ENCODE peak calls at places on chromosomes 3 and 15, in four cellular contexts. One of them, this sample, is unnamed.

GRCh38 chr15:25175033-25175788 is 220.4 kb downstream of the SNRPN start:
- DNase-seq in activated naive CD4-positive, alpha-beta T cell treated with anti-CD3 and anti-CD28 coated beads, Interleukin-2, amount 50 U/mL, for 16 hours: peak
- DNase-seq in iPS DF 6.9: no peak
- DNase-seq in stimulated activated CD8-positive, alpha-beta memory T cell treated with anti-CD3 and anti-CD28 coated beads, Interleukin-15, amount 100 ng/mL, for 24 hours: no peak
- DNase-seq in this sample: no peak

GRCh38 chr3:71185733-71186455 is 397.6 kb downstream of the FOXP1 start:
- DNase-seq in iPS DF 6.9: no peak
- DNase-seq in stimulated activated CD8-positive, alpha-beta memory T cell treated with anti-CD3 and anti-CD28 coated beads, Interleukin-15, amount 100 ng/mL, for 24 hours: no peak
- DNase-seq in activated naive CD4-positive, alpha-beta T cell treated with anti-CD3 and anti-CD28 coated beads, Interleukin-2, amount 50 U/mL, for 16 hours: peak
- DNase-seq in this sample: peak

GRCh38 chr3:172084871-172085556 is 45.6 kb downstream of the FNDC3B start:
- DNase-seq in activated naive CD4-positive, alpha-beta T cell treated with anti-CD3 and anti-CD28 coated beads, Interleukin-2, amount 50 U/mL, for 16 hours: no peak
- DNase-seq in iPS DF 6.9: no peak
- DNase-seq in stimulated activated CD8-positive, alpha-beta memory T cell treated with anti-CD3 and anti-CD28 coated beads, Interleukin-15, amount 100 ng/mL, for 24 hours: no peak
- DNase-seq in this sample: no peak

GRCh38 chr3:126078866-126079265 is 5.1 kb downstream of the SLC41A3 start:
- DNase-seq in activated naive CD4-positive, alpha-beta T cell treated with anti-CD3 and anti-CD28 coated beads, Interleukin-2, amount 50 U/mL, for 16 hours: no peak
- DNase-seq in stimulated activated CD8-positive, alpha-beta memory T cell treated with anti-CD3 and anti-CD28 coated beads, Interleukin-15, amount 100 ng/mL, for 24 hours: no peak
- DNase-seq in iPS DF 6.9: no peak
- DNase-seq in this sample: no peak

GRCh38 chr3:13379191-13379830 is 40.8 kb downstream of the NUP210 start:
- DNase-seq in iPS DF 6.9: no peak
- DNase-seq in activated naive CD4-positive, alpha-beta T cell treated with anti-CD3 and anti-CD28 coated beads, Interleukin-2, amount 50 U/mL, for 16 hours: no peak
- DNase-seq in stimulated activated CD8-positive, alpha-beta memory T cell treated with anti-CD3 and anti-CD28 coated beads, Interleukin-15, amount 100 ng/mL, for 24 hours: no peak
- DNase-seq in this sample: peak

GRCh38 chr3:45226206-45226915 is at the start of gene TMEM158:
- DNase-seq in stimulated activated CD8-positive, alpha-beta memory T cell treated with anti-CD3 and anti-CD28 coated beads, Interleukin-15, amount 100 ng/mL, for 24 hours: peak
- DNase-seq in activated naive CD4-positive, alpha-beta T cell treated with anti-CD3 and anti-CD28 coated beads, Interleukin-2, amount 50 U/mL, for 16 hours: peak
- DNase-seq in iPS DF 6.9: no peak
- DNase-seq in this sample: peak

GRCh38 chr3:16866447-16867025 is 18.2 kb upstream of the PLCL2 start:
- DNase-seq in stimulated activated CD8-positive, alpha-beta memory T cell treated with anti-CD3 and anti-CD28 coated beads, Interleukin-15, amount 100 ng/mL, for 24 hours: no peak
- DNase-seq in activated naive CD4-positive, alpha-beta T cell treated with anti-CD3 and anti-CD28 coated beads, Interleukin-2, amount 50 U/mL, for 16 hours: no peak
- DNase-seq in iPS DF 6.9: no peak
- DNase-seq in this sample: peak

GRCh38 chr3:194986208-194987043 is 284.5 kb downstream of the XXYLT1 start:
- DNase-seq in iPS DF 6.9: no peak
- DNase-seq in stimulated activated CD8-positive, alpha-beta memory T cell treated with anti-CD3 and anti-CD28 coated beads, Interleukin-15, amount 100 ng/mL, for 24 hours: no peak
- DNase-seq in activated naive CD4-positive, alpha-beta T cell treated with anti-CD3 and anti-CD28 coated beads, Interleukin-2, amount 50 U/mL, for 16 hours: no peak
- DNase-seq in this sample: peak

GRCh38 chr3:159339131-159339530 is 537.3 kb downstream of the MFSD1 start:
- DNase-seq in iPS DF 6.9: no peak
- DNase-seq in activated naive CD4-positive, alpha-beta T cell treated with anti-CD3 and anti-CD28 coated beads, Interleukin-2, amount 50 U/mL, for 16 hours: no peak
- DNase-seq in stimulated activated CD8-positive, alpha-beta memory T cell treated with anti-CD3 and anti-CD28 coated beads, Interleukin-15, amount 100 ng/mL, for 24 hours: no peak
- DNase-seq in this sample: no peak

GRCh38 chr3:130488288-130488687 is 28.7 kb upstream of the COL6A6 start:
- DNase-seq in stimulated activated CD8-positive, alpha-beta memory T cell treated with anti-CD3 and anti-CD28 coated beads, Interleukin-15, amount 100 ng/mL, for 24 hours: no peak
- DNase-seq in activated naive CD4-positive, alpha-beta T cell treated with anti-CD3 and anti-CD28 coated beads, Interleukin-2, amount 50 U/mL, for 16 hours: no peak
- DNase-seq in iPS DF 6.9: no peak
- DNase-seq in this sample: no peak

GRCh38 chr15:81723758-81724157 is 322.1 kb downstream of the MEX3B start:
- DNase-seq in iPS DF 6.9: no peak
- DNase-seq in activated naive CD4-positive, alpha-beta T cell treated with anti-CD3 and anti-CD28 coated beads, Interleukin-2, amount 50 U/mL, for 16 hours: no peak
- DNase-seq in stimulated activated CD8-positive, alpha-beta memory T cell treated with anti-CD3 and anti-CD28 coated beads, Interleukin-15, amount 100 ng/mL, for 24 hours: no peak
- DNase-seq in this sample: no peak

GRCh38 chr3:37945803-37946530 is 44.6 kb upstream of the VILL start:
- DNase-seq in stimulated activated CD8-positive, alpha-beta memory T cell treated with anti-CD3 and anti-CD28 coated beads, Interleukin-15, amount 100 ng/mL, for 24 hours: no peak
- DNase-seq in iPS DF 6.9: no peak
- DNase-seq in activated naive CD4-positive, alpha-beta T cell treated with anti-CD3 and anti-CD28 coated beads, Interleukin-2, amount 50 U/mL, for 16 hours: no peak
- DNase-seq in this sample: peak

GRCh38 chr3:125054436-125055164 is 1.2 kb downstream of the HEG1 start:
- DNase-seq in iPS DF 6.9: no peak
- DNase-seq in stimulated activated CD8-positive, alpha-beta memory T cell treated with anti-CD3 and anti-CD28 coated beads, Interleukin-15, amount 100 ng/mL, for 24 hours: no peak
- DNase-seq in activated naive CD4-positive, alpha-beta T cell treated with anti-CD3 and anti-CD28 coated beads, Interleukin-2, amount 50 U/mL, for 16 hours: no peak
- DNase-seq in this sample: peak

GRCh38 chr3:141143546-141143945 is 88.1 kb upstream of the PXYLP1 start:
- DNase-seq in activated naive CD4-positive, alpha-beta T cell treated with anti-CD3 and anti-CD28 coated beads, Interleukin-2, amount 50 U/mL, for 16 hours: no peak
- DNase-seq in stimulated activated CD8-positive, alpha-beta memory T cell treated with anti-CD3 and anti-CD28 coated beads, Interleukin-15, amount 100 ng/mL, for 24 hours: no peak
- DNase-seq in iPS DF 6.9: no peak
- DNase-seq in this sample: no peak

GRCh38 chr15:85750319-85750806 is 44.4 kb downstream of the KLHL25 start:
- DNase-seq in activated naive CD4-positive, alpha-beta T cell treated with anti-CD3 and anti-CD28 coated beads, Interleukin-2, amount 50 U/mL, for 16 hours: no peak
- DNase-seq in stimulated activated CD8-positive, alpha-beta memory T cell treated with anti-CD3 and anti-CD28 coated beads, Interleukin-15, amount 100 ng/mL, for 24 hours: no peak
- DNase-seq in iPS DF 6.9: no peak
- DNase-seq in this sample: no peak

GRCh38 chr15:28208583-28208982 is 109.5 kb upstream of the OCA2 start:
- DNase-seq in iPS DF 6.9: no peak
- DNase-seq in stimulated activated CD8-positive, alpha-beta memory T cell treated with anti-CD3 and anti-CD28 coated beads, Interleukin-15, amount 100 ng/mL, for 24 hours: no peak
- DNase-seq in activated naive CD4-positive, alpha-beta T cell treated with anti-CD3 and anti-CD28 coated beads, Interleukin-2, amount 50 U/mL, for 16 hours: no peak
- DNase-seq in this sample: no peak

GRCh38 chr15:44066211-44066827 is 128.8 kb downstream of the FRMD5 start:
- DNase-seq in iPS DF 6.9: peak
- DNase-seq in activated naive CD4-positive, alpha-beta T cell treated with anti-CD3 and anti-CD28 coated beads, Interleukin-2, amount 50 U/mL, for 16 hours: peak
- DNase-seq in stimulated activated CD8-positive, alpha-beta memory T cell treated with anti-CD3 and anti-CD28 coated beads, Interleukin-15, amount 100 ng/mL, for 24 hours: peak
- DNase-seq in this sample: peak

GRCh38 chr15:25671132-25671531 is 192.0 kb downstream of the ATP10A start:
- DNase-seq in activated naive CD4-positive, alpha-beta T cell treated with anti-CD3 and anti-CD28 coated beads, Interleukin-2, amount 50 U/mL, for 16 hours: no peak
- DNase-seq in iPS DF 6.9: no peak
- DNase-seq in stimulated activated CD8-positive, alpha-beta memory T cell treated with anti-CD3 and anti-CD28 coated beads, Interleukin-15, amount 100 ng/mL, for 24 hours: no peak
- DNase-seq in this sample: no peak

GRCh38 chr3:159860727-159861126 is 127.9 kb upstream of the IL12A start:
- DNase-seq in activated naive CD4-positive, alpha-beta T cell treated with anti-CD3 and anti-CD28 coated beads, Interleukin-2, amount 50 U/mL, for 16 hours: no peak
- DNase-seq in iPS DF 6.9: no peak
- DNase-seq in stimulated activated CD8-positive, alpha-beta memory T cell treated with anti-CD3 and anti-CD28 coated beads, Interleukin-15, amount 100 ng/mL, for 24 hours: no peak
- DNase-seq in this sample: no peak

GRCh38 chr3:134002326-134002725 is 27.4 kb downstream of the SLCO2A1 start:
- DNase-seq in iPS DF 6.9: no peak
- DNase-seq in stimulated activated CD8-positive, alpha-beta memory T cell treated with anti-CD3 and anti-CD28 coated beads, Interleukin-15, amount 100 ng/mL, for 24 hours: no peak
- DNase-seq in activated naive CD4-positive, alpha-beta T cell treated with anti-CD3 and anti-CD28 coated beads, Interleukin-2, amount 50 U/mL, for 16 hours: no peak
- DNase-seq in this sample: peak

GRCh38 chr15:35170216-35170615 is 85.1 kb upstream of the NANOGP8 start:
- DNase-seq in activated naive CD4-positive, alpha-beta T cell treated with anti-CD3 and anti-CD28 coated beads, Interleukin-2, amount 50 U/mL, for 16 hours: no peak
- DNase-seq in iPS DF 6.9: no peak
- DNase-seq in stimulated activated CD8-positive, alpha-beta memory T cell treated with anti-CD3 and anti-CD28 coated beads, Interleukin-15, amount 100 ng/mL, for 24 hours: no peak
- DNase-seq in this sample: peak

GRCh38 chr3:19213608-19214220 is 65.4 kb downstream of the KCNH8 start:
- DNase-seq in stimulated activated CD8-positive, alpha-beta memory T cell treated with anti-CD3 and anti-CD28 coated beads, Interleukin-15, amount 100 ng/mL, for 24 hours: no peak
- DNase-seq in iPS DF 6.9: peak
- DNase-seq in activated naive CD4-positive, alpha-beta T cell treated with anti-CD3 and anti-CD28 coated beads, Interleukin-2, amount 50 U/mL, for 16 hours: no peak
- DNase-seq in this sample: no peak

GRCh38 chr3:52471371-52472238 is 16.2 kb downstream of the NISCH start:
- DNase-seq in stimulated activated CD8-positive, alpha-beta memory T cell treated with anti-CD3 and anti-CD28 coated beads, Interleukin-15, amount 100 ng/mL, for 24 hours: no peak
- DNase-seq in iPS DF 6.9: no peak
- DNase-seq in activated naive CD4-positive, alpha-beta T cell treated with anti-CD3 and anti-CD28 coated beads, Interleukin-2, amount 50 U/mL, for 16 hours: no peak
- DNase-seq in this sample: peak

GRCh38 chr3:69330891-69331400 is 54.9 kb downstream of the FRMD4B start:
- DNase-seq in iPS DF 6.9: no peak
- DNase-seq in stimulated activated CD8-positive, alpha-beta memory T cell treated with anti-CD3 and anti-CD28 coated beads, Interleukin-15, amount 100 ng/mL, for 24 hours: no peak
- DNase-seq in activated naive CD4-positive, alpha-beta T cell treated with anti-CD3 and anti-CD28 coated beads, Interleukin-2, amount 50 U/mL, for 16 hours: no peak
- DNase-seq in this sample: no peak

GRCh38 chr3:114718071-114718896 is 424.5 kb downstream of the TIGIT start:
- DNase-seq in iPS DF 6.9: no peak
- DNase-seq in stimulated activated CD8-positive, alpha-beta memory T cell treated with anti-CD3 and anti-CD28 coated beads, Interleukin-15, amount 100 ng/mL, for 24 hours: no peak
- DNase-seq in activated naive CD4-positive, alpha-beta T cell treated with anti-CD3 and anti-CD28 coated beads, Interleukin-2, amount 50 U/mL, for 16 hours: no peak
- DNase-seq in this sample: no peak

GRCh38 chr3:159814161-159814560 is 174.5 kb upstream of the IL12A start:
- DNase-seq in activated naive CD4-positive, alpha-beta T cell treated with anti-CD3 and anti-CD28 coated beads, Interleukin-2, amount 50 U/mL, for 16 hours: no peak
- DNase-seq in stimulated activated CD8-positive, alpha-beta memory T cell treated with anti-CD3 and anti-CD28 coated beads, Interleukin-15, amount 100 ng/mL, for 24 hours: no peak
- DNase-seq in iPS DF 6.9: no peak
- DNase-seq in this sample: peak

GRCh38 chr3:157360044-157360443 is 76.6 kb upstream of the PTX3 start:
- DNase-seq in stimulated activated CD8-positive, alpha-beta memory T cell treated with anti-CD3 and anti-CD28 coated beads, Interleukin-15, amount 100 ng/mL, for 24 hours: no peak
- DNase-seq in iPS DF 6.9: no peak
- DNase-seq in activated naive CD4-positive, alpha-beta T cell treated with anti-CD3 and anti-CD28 coated beads, Interleukin-2, amount 50 U/mL, for 16 hours: no peak
- DNase-seq in this sample: peak

GRCh38 chr3:139827833-139828232 is 107.2 kb upstream of the CLSTN2 start:
- DNase-seq in activated naive CD4-positive, alpha-beta T cell treated with anti-CD3 and anti-CD28 coated beads, Interleukin-2, amount 50 U/mL, for 16 hours: no peak
- DNase-seq in stimulated activated CD8-positive, alpha-beta memory T cell treated with anti-CD3 and anti-CD28 coated beads, Interleukin-15, amount 100 ng/mL, for 24 hours: no peak
- DNase-seq in iPS DF 6.9: no peak
- DNase-seq in this sample: no peak

GRCh38 chr3:131077904-131078303 is 51.2 kb downstream of the NEK11 start:
- DNase-seq in iPS DF 6.9: peak
- DNase-seq in stimulated activated CD8-positive, alpha-beta memory T cell treated with anti-CD3 and anti-CD28 coated beads, Interleukin-15, amount 100 ng/mL, for 24 hours: no peak
- DNase-seq in activated naive CD4-positive, alpha-beta T cell treated with anti-CD3 and anti-CD28 coated beads, Interleukin-2, amount 50 U/mL, for 16 hours: no peak
- DNase-seq in this sample: no peak

GRCh38 chr15:77630956-77631789 is 1.5 kb downstream of the LINGO1 start:
- DNase-seq in stimulated activated CD8-positive, alpha-beta memory T cell treated with anti-CD3 and anti-CD28 coated beads, Interleukin-15, amount 100 ng/mL, for 24 hours: no peak
- DNase-seq in activated naive CD4-positive, alpha-beta T cell treated with anti-CD3 and anti-CD28 coated beads, Interleukin-2, amount 50 U/mL, for 16 hours: no peak
- DNase-seq in iPS DF 6.9: no peak
- DNase-seq in this sample: peak

GRCh38 chr15:85785887-85786777 is 8.6 kb downstream of the KLHL25 start:
- DNase-seq in iPS DF 6.9: no peak
- DNase-seq in activated naive CD4-positive, alpha-beta T cell treated with anti-CD3 and anti-CD28 coated beads, Interleukin-2, amount 50 U/mL, for 16 hours: no peak
- DNase-seq in stimulated activated CD8-positive, alpha-beta memory T cell treated with anti-CD3 and anti-CD28 coated beads, Interleukin-15, amount 100 ng/mL, for 24 hours: no peak
- DNase-seq in this sample: peak

GRCh38 chr3:50825841-50826240 is 151.1 kb downstream of the DOCK3 start:
- DNase-seq in stimulated activated CD8-positive, alpha-beta memory T cell treated with anti-CD3 and anti-CD28 coated beads, Interleukin-15, amount 100 ng/mL, for 24 hours: no peak
- DNase-seq in activated naive CD4-positive, alpha-beta T cell treated with anti-CD3 and anti-CD28 coated beads, Interleukin-2, amount 50 U/mL, for 16 hours: no peak
- DNase-seq in iPS DF 6.9: no peak
- DNase-seq in this sample: no peak

GRCh38 chr3:122322095-122323075 is 2.7 kb upstream of the CSTA start:
- DNase-seq in stimulated activated CD8-positive, alpha-beta memory T cell treated with anti-CD3 and anti-CD28 coated beads, Interleukin-15, amount 100 ng/mL, for 24 hours: no peak
- DNase-seq in activated naive CD4-positive, alpha-beta T cell treated with anti-CD3 and anti-CD28 coated beads, Interleukin-2, amount 50 U/mL, for 16 hours: peak
- DNase-seq in iPS DF 6.9: no peak
- DNase-seq in this sample: no peak

GRCh38 chr3:23706116-23706515 is 99.6 kb upstream of the UBE2E1 start:
- DNase-seq in activated naive CD4-positive, alpha-beta T cell treated with anti-CD3 and anti-CD28 coated beads, Interleukin-2, amount 50 U/mL, for 16 hours: no peak
- DNase-seq in iPS DF 6.9: no peak
- DNase-seq in stimulated activated CD8-positive, alpha-beta memory T cell treated with anti-CD3 and anti-CD28 coated beads, Interleukin-15, amount 100 ng/mL, for 24 hours: no peak
- DNase-seq in this sample: no peak

GRCh38 chr3:114179575-114179974 is 723 bp upstream of the DRD3 start:
- DNase-seq in activated naive CD4-positive, alpha-beta T cell treated with anti-CD3 and anti-CD28 coated beads, Interleukin-2, amount 50 U/mL, for 16 hours: no peak
- DNase-seq in stimulated activated CD8-positive, alpha-beta memory T cell treated with anti-CD3 and anti-CD28 coated beads, Interleukin-15, amount 100 ng/mL, for 24 hours: no peak
- DNase-seq in iPS DF 6.9: peak
- DNase-seq in this sample: peak

GRCh38 chr3:183540501-183541234 is 14.8 kb downstream of the KLHL6 start:
- DNase-seq in stimulated activated CD8-positive, alpha-beta memory T cell treated with anti-CD3 and anti-CD28 coated beads, Interleukin-15, amount 100 ng/mL, for 24 hours: no peak
- DNase-seq in activated naive CD4-positive, alpha-beta T cell treated with anti-CD3 and anti-CD28 coated beads, Interleukin-2, amount 50 U/mL, for 16 hours: no peak
- DNase-seq in iPS DF 6.9: no peak
- DNase-seq in this sample: no peak

This sample was measured in Daoy.